ENCODE peak calls at places on chromosome 14, in four cellular contexts. A, E, R and L are unnamed samples.

GRCh38 chr14:22976620-22977433 is 5.5 kb downstream of the AJUBA start:
- DNase-seq in A (no peak), R (no peak), E (no peak), L (peak)

GRCh38 chr14:55414551-55414950 is 2.9 kb upstream of the ATG14 start:
- DNase-seq in R (no peak), E (no peak), A (no peak), L (no peak)

GRCh38 chr14:49207451-49207850 is 378.7 kb downstream of the RPS29 start:
- DNase-seq in E (no peak), R (no peak), A (no peak), L (no peak)

GRCh38 chr14:59570122-59570521 is 6.5 kb downstream of the CCDC175 start:
- DNase-seq in E (no peak), R (no peak), A (no peak), L (peak)

GRCh38 chr14:53542692-53543091 is 389.6 kb upstream of the DDHD1 start:
- DNase-seq in A (no peak), R (no peak), E (no peak), L (peak)

GRCh38 chr14:54818201-54819133 is 84.2 kb downstream of the GCH1 start:
- DNase-seq in R (no peak), E (peak), A (no peak), L (no peak)

GRCh38 chr14:104979758-104980591 is 1.8 kb upstream of the AHNAK2 start:
- DNase-seq in E (no peak), A (peak), R (peak), L (peak)

GRCh38 chr14:100526632-100527031 is 60.6 kb downstream of the BEGAIN start:
- DNase-seq in E (no peak), A (peak), R (no peak), L (peak)

GRCh38 chr14:64704145-64704742 is at the start of gene PLEKHG3:
- DNase-seq in E (peak), A (peak), R (peak), L (peak)

GRCh38 chr14:59836116-59836515 is 34.5 kb downstream of the RTN1 start:
- DNase-seq in A (no peak), E (no peak), R (no peak), L (no peak)

GRCh38 chr14:62143235-62143634 is 381.0 kb downstream of the SNAPC1 start:
- DNase-seq in A (no peak), R (peak), E (no peak), L (no peak)

GRCh38 chr14:90103808-90104207 is 42.0 kb downstream of the KCNK13 start:
- DNase-seq in R (no peak), E (no peak), A (no peak), L (no peak)

GRCh38 chr14:105013150-105013787 is 7.6 kb downstream of the CDCA4 start:
- DNase-seq in A (no peak), R (peak), E (no peak), L (no peak)

GRCh38 chr14:93057586-93058280 is 58.0 kb downstream of the ITPK1 start:
- DNase-seq in E (no peak), R (no peak), A (no peak), L (no peak)

GRCh38 chr14:69726761-69727511 is 40.0 kb upstream of the SRSF5 start:
- DNase-seq in R (peak), E (peak), A (peak), L (peak)

GRCh38 chr14:55730602-55731001 is 150.6 kb downstream of the KTN1 start:
- DNase-seq in R (no peak), A (no peak), E (no peak), L (no peak)

GRCh38 chr14:92105845-92106094 is 612 bp downstream of the ATXN3 start:
- DNase-seq in E (no peak), R (peak), A (peak), L (peak)

GRCh38 chr14:103503296-103503695 is 19.3 kb downstream of the CKB start:
- DNase-seq in E (no peak), R (no peak), A (peak), L (no peak)

GRCh38 chr14:104821971-104822608 is 21.2 kb downstream of the ZBTB42 start:
- DNase-seq in A (peak), E (no peak), R (no peak), L (peak)

GRCh38 chr14:73364559-73364958 is 93.8 kb downstream of the NUMB start:
- DNase-seq in R (no peak), E (no peak), A (no peak), L (no peak)

GRCh38 chr14:78606111-78606510 is 435.9 kb downstream of the NRXN3 start:
- DNase-seq in E (no peak), R (no peak), A (no peak), L (no peak)

GRCh38 chr14:34872822-34873590 is 2.2 kb downstream of the BAZ1A start:
- DNase-seq in R (no peak), E (peak), A (no peak), L (peak)

GRCh38 chr14:104778694-104779331 is 16.7 kb downstream of the AKT1 start:
- DNase-seq in R (no peak), A (no peak), E (no peak), L (no peak)

GRCh38 chr14:76926521-76927251 is 100.5 kb downstream of the LRRC74A start:
- DNase-seq in A (no peak), E (peak), R (peak), L (no peak)

GRCh38 chr14:100864960-100865681 is 38.4 kb downstream of the RTL1 start:
- DNase-seq in A (peak), E (no peak), R (peak), L (no peak)

GRCh38 chr14:72880164-72880563 is 13.7 kb downstream of the DPF3 start:
- DNase-seq in E (no peak), A (no peak), R (no peak), L (no peak)

GRCh38 chr14:76812093-76812421 is 625 bp downstream of the ANGEL1 start:
- DNase-seq in E (peak), R (no peak), A (no peak), L (peak)

GRCh38 chr14:77491056-77491455 is 7.6 kb downstream of the ISM2 start:
- DNase-seq in E (no peak), A (no peak), R (no peak), L (no peak)

GRCh38 chr14:94936901-94937321 is 167.0 kb upstream of the GSC start:
- DNase-seq in A (peak), R (peak), E (no peak), L (no peak)

GRCh38 chr14:49505026-49505766 is 81.0 kb downstream of the RPS29 start:
- DNase-seq in E (no peak), R (no peak), A (no peak), L (no peak)

GRCh38 chr14:102525213-102526143 is 15.9 kb upstream of the ANKRD9 start:
- DNase-seq in E (no peak), R (no peak), A (no peak), L (peak)

GRCh38 chr14:63394856-63395255 is 76.1 kb upstream of the GPHB5 start:
- DNase-seq in A (no peak), E (no peak), R (no peak), L (no peak)

GRCh38 chr14:21494902-21495762 is 16.0 kb downstream of the METTL3 start:
- DNase-seq in E (no peak), R (no peak), A (no peak), L (no peak)

GRCh38 chr14:77603654-77604270 is 12.7 kb downstream of the SPTLC2 start:
- DNase-seq in E (no peak), A (no peak), R (peak), L (peak)

GRCh38 chr14:44791730-44792129 is 170.0 kb downstream of the KLHL28 start:
- DNase-seq in E (no peak), A (no peak), R (no peak), L (no peak)

DNA sequence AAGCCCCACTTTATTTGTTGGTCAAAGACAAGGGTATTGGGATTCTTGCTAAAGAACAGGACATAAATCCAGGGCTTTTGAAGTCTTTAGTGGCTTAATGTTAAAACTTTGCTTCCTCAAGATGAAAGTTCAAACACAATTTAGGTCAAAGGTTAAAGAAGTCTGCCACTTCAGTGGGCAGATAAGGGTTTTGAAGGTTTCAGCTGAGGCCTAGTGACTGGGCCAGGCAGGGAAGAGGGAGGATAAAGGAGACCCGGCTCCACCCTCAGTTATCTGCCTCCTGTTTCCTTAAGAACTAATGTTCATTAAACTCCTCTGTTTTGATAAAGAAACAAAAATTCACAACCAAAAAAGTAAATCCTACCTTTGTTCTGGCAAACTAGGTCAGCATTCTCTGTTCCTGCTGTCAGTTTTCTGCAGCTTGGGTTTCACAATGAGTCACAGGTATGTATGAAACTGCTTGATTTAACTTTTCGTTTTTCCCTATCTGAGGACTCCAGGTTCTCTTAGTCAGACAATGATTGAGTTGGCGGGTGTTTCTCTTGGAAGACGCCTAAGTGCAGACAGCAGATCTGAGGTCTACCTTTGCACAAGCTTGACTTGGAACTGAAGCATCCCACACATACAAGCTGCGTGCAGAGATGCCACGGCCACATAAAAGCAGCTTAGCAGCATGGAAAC is 208.3 kb downstream of the EXOC5 start:
- DNase-seq in E (peak), R (no peak), A (no peak), L (no peak)
- H3K27ac ChIP-seq in E (peak), R (no peak), A (peak), L (no peak)

GRCh38 chr14:50658203-50658602 is 9.9 kb downstream of the SAV1 start:
- DNase-seq in R (peak), E (peak), A (no peak), L (no peak)
- H3K27ac ChIP-seq in R (no peak), E (no peak), A (peak), L (no peak)

GRCh38 chr14:51616724-51617409 is 34.8 kb upstream of the FRMD6 start:
- DNase-seq in E (no peak), R (no peak), A (no peak), L (no peak)
- H3K27ac ChIP-seq in E (no peak), R (no peak), A (peak), L (no peak)

DNA sequence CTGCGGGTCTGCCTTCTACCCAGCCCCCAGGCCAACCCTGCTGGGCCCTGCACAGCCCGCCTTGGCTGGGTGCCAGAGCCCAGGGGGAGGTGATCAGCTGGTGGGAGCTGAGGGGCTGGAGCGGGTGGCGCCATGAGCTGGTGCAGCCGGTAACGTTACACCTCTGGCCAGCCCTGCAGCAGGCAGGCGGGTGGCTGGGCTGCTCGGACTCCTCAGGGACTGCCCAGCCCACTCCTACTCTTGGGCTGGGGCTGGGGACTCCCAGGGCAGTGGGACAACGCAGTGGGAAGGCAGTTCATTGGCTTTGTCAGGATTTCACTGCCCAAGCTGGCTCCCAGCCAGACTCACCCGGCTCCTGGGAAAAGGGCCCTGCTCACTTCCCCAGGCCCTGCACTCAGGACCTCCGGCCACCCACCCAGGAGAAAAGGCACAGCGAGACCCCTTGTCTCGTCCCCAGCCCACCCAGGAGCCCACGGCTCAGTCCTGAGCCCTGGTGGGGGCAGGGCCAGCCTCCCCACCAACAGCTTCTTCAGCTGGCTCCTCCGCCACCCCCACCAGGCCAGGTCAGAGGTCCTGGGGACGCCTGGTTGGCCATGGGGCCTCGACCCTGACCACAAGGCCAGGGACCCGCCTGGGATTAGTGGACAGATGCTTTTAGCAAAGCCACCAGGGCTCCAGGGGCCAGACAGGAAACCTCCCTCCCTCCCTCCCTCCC is 1.0 kb downstream of the PGF start:
- DNase-seq in R (no peak), E (peak), A (no peak), L (no peak)
- H3K27ac ChIP-seq in R (no peak), E (no peak), A (no peak), L (no peak)

GRCh38 chr14:20001863-20002262 is at the start of gene OR4Q2:
- DNase-seq in R (no peak), E (no peak), A (no peak), L (no peak)
- H3K27ac ChIP-seq in R (no peak), E (no peak), A (no peak), L (no peak)